ENCODE peak calls at places on chromosomes 12 and 14, in nine cellular contexts. I is upper lobe of left lung, G is ascending aorta, S is heart right ventricle, M is endothelial cell of umbilical vein, E is HCT116, P is GM23338, W is SK-N-SH, F is breast epithelium. U is an unnamed sample.

GRCh38 chr12:119134673-119135072 is 44.1 kb upstream of the HSPB8 start:
- DNase-seq in P (no peak), I (no peak), G (no peak), E (no peak), W (no peak), S (no peak), F (no peak), M (no peak), U (no peak)

GRCh38 chr14:71713061-71713850 is 219.0 kb upstream of the RGS6 start:
- DNase-seq in F (no peak), P (no peak), S (no peak), M (no peak), G (no peak), E (no peak), W (no peak), I (no peak), U (no peak)

GRCh38 chr14:93081875-93082570 is 33.7 kb downstream of the ITPK1 start:
- DNase-seq in F (no peak), E (no peak), G (no peak), I (no peak), P (no peak), W (no peak), S (no peak), M (no peak), U (no peak)

GRCh38 chr14:36652542-36653201 is 9.0 kb upstream of the PAX9 start:
- DNase-seq in F (no peak), I (no peak), M (no peak), G (no peak), P (no peak), S (no peak), E (no peak), W (no peak), U (no peak)

GRCh38 chr14:68947802-68948201 is 31.3 kb downstream of the ACTN1 start:
- DNase-seq in M (no peak), I (peak; percentile 57), E (no peak), P (no peak), G (peak; percentile 95), F (no peak), W (no peak), S (peak; percentile 74), U (peak; percentile 70)

GRCh38 chr12:8985213-8985612 is 4.1 kb upstream of the KLRG1 start:
- DNase-seq in S (no peak), G (no peak), P (no peak), I (no peak), E (no peak), F (no peak), M (no peak), W (no peak), U (no peak)

GRCh38 chr12:4193821-4194220 is 79.7 kb upstream of the CCND2 start:
- DNase-seq in W (no peak), F (no peak), G (no peak), I (no peak), S (no peak), P (peak; percentile 34), M (no peak), E (no peak), U (no peak)

GRCh38 chr14:21455592-21455911 is 371 bp downstream of the CHD8 start:
- DNase-seq in M (no peak), F (no peak), I (no peak), W (no peak), E (no peak), P (no peak), G (peak; percentile 64), S (no peak), U (no peak)

GRCh38 chr14:53982546-53982945 is 25.9 kb upstream of the BMP4 start:
- DNase-seq in M (no peak), P (peak; percentile 63), S (no peak), I (no peak), E (no peak), F (no peak), G (no peak), W (no peak), U (no peak)

GRCh38 chr12:32885831-32886230 is 10.7 kb downstream of the PKP2 start:
- DNase-seq in S (no peak), G (no peak), I (no peak), P (no peak), W (no peak), E (no peak), M (no peak), F (no peak), U (no peak)

GRCh38 chr12:34347367-34347766 is 325.1 kb downstream of the ALG10 start:
- DNase-seq in S (no peak), W (peak; percentile 60), M (no peak), I (no peak), P (peak; percentile 28), E (no peak), G (no peak), F (no peak), U (no peak)

GRCh38 chr14:50320279-50320678 is 8.2 kb downstream of the DMAC2L start:
- DNase-seq in F (no peak), I (no peak), G (peak; percentile 70), M (no peak), P (no peak), E (no peak), S (no peak), W (no peak), U (no peak)

GRCh38 chr12:43290836-43291235 is 261.2 kb downstream of the ADAMTS20 start:
- DNase-seq in I (no peak), M (no peak), E (no peak), G (no peak), S (no peak), W (no peak), F (no peak), P (no peak), U (no peak)

GRCh38 chr14:42513837-42514236 is 907.2 kb downstream of the LRFN5 start:
- DNase-seq in I (no peak), M (no peak), G (no peak), S (no peak), F (no peak), P (peak; percentile 32), W (no peak), E (no peak), U (no peak)

GRCh38 chr14:70821916-70822705 is 12.8 kb upstream of the MAP3K9 start:
- DNase-seq in S (peak; percentile 46), E (no peak), I (peak; percentile 67), P (peak; percentile 77), W (peak; percentile 87), G (peak; percentile 74), F (no peak), M (peak; percentile 15), U (no peak)

GRCh38 chr14:49641697-49642129 is 6.7 kb upstream of the DNAAF2 start:
- DNase-seq in G (no peak), E (no peak), S (no peak), F (no peak), M (no peak), W (no peak), I (peak; percentile 35), P (peak; percentile 14), U (no peak)

GRCh38 chr14:93999573-93999972 is 2.5 kb downstream of the CCDC197 start:
- DNase-seq in S (no peak), G (no peak), W (no peak), P (peak; percentile 11), F (no peak), M (no peak), E (no peak), I (no peak), U (no peak)

GRCh38 chr12:52037248-52037861 is 13.9 kb upstream of the NR4A1 start:
- DNase-seq in S (peak; percentile 69), F (peak; percentile 68), I (no peak), W (peak; percentile 78), G (peak; percentile 90), E (no peak), P (peak; percentile 79), M (no peak), U (no peak)

GRCh38 chr12:93314177-93314497 is 63.6 kb upstream of the NUDT4 start:
- DNase-seq in P (no peak), E (no peak), S (no peak), G (no peak), F (no peak), M (no peak), I (no peak), W (no peak), U (no peak)

GRCh38 chr14:104732355-104732804 is 8.4 kb downstream of the ADSS1 start:
- DNase-seq in I (peak; percentile 73), S (peak; percentile 87), W (no peak), G (peak; percentile 90), P (no peak), M (no peak), E (no peak), F (no peak), U (no peak)
- H3K27ac ChIP-seq in I (no peak overlapping the region), S (peak overlapping the region; percentile 91), W (no peak overlapping the region), G (peak overlapping the region; percentile 93), P (no peak overlapping the region), M (no peak overlapping the region), E (peak overlapping the region; percentile 42), F (no peak overlapping the region), U (peak overlapping the region; percentile 95)

GRCh38 chr14:64193821-64194220 is 100.3 kb downstream of the ESR2 start:
- DNase-seq in G (no peak), P (peak; percentile 39), M (no peak), S (no peak), F (no peak), E (no peak), I (peak; percentile 54), W (no peak), U (no peak)
- H3K4me1 ChIP-seq in G (no peaks in the 10 kb centered on the region), P (peaks cover 45% of the 10 kb centered on the region), M (no peaks in the 10 kb centered on the region), S (peaks cover 42% of the 10 kb centered on the region), F (no peaks in the 10 kb centered on the region), E (peaks cover 8% of the 10 kb centered on the region), I (no peaks in the 10 kb centered on the region), W (peaks cover 14% of the 10 kb centered on the region), U (peaks cover 8% of the 10 kb centered on the region)

GRCh38 chr12:108495054-108495453 is 20.0 kb upstream of the FICD start:
- DNase-seq in S (no peak), E (peak; percentile 51), W (peak; percentile 59), I (no peak), P (peak; percentile 86), F (no peak), G (no peak), M (peak; percentile 38), U (no peak)
- TF ChIP-seq CTCF in S (peak; percentile 35), E (peak; percentile 91), W (peak; percentile 65), I (peak; percentile 24), P (peak; percentile 99), F (no peak), G (no peak), M (peak; percentile 64), U (peak; percentile 39)

GRCh38 chr12:2795291-2796186 is 769 bp downstream of the FKBP4 start:
- DNase-seq in M (peak; percentile 57), E (no peak), F (peak; percentile 56), G (peak; percentile 90), W (peak; percentile 97), S (peak; percentile 87), P (peak; percentile 79), I (peak; percentile 81), U (no peak)

GRCh38 chr12:2793561-2793960 is 1.2 kb upstream of the FKBP4 start:
- DNase-seq in E (no peak), M (no peak), P (no peak), W (no peak), G (peak; percentile 42), F (no peak), S (no peak), I (no peak), U (no peak)

GRCh38 chr12:2796187-2796663 is 1.5 kb downstream of the FKBP4 start:
- DNase-seq in G (peak; percentile 40), S (no peak), F (no peak), M (no peak), I (peak; percentile 30), P (peak; percentile 33), W (no peak), E (no peak), U (no peak)

GRCh38 chr12:2794261-2794735 is 472 bp upstream of the FKBP4 start:
- DNase-seq in G (no peak), E (no peak), P (peak; percentile 63), M (no peak), W (no peak), S (no peak), I (no peak), F (peak; percentile 45), U (no peak)

GRCh38 chr12:2794736-2795289 is at the start of gene FKBP4:
- DNase-seq in P (peak; percentile 96), F (peak; percentile 89), I (peak; percentile 95), S (peak; percentile 91), G (peak; percentile 95), W (peak; percentile 98), E (peak; percentile 47), M (peak; percentile 82), U (peak; percentile 61)
- H3K27ac ChIP-seq in P (peak within 1 kb of the TSS; percentile 79), F (peak within 1 kb of the TSS; percentile 84), I (peak within 1 kb of the TSS; percentile 73), S (peak within 1 kb of the TSS; percentile 78), G (peak within 1 kb of the TSS; percentile 64), W (peak within 1 kb of the TSS; percentile 76), E (peak within 1 kb of the TSS; percentile 92), M (peak within 1 kb of the TSS; percentile 1), U (peak within 1 kb of the TSS; percentile 62)